ENCODE peak calls at places on chromosomes 4 and X, in seven cellular contexts. X is fibroblast of pulmonary artery, N is PC-3, U is lower lobe of right lung, Y is Peyer's patch, P is Calu3, G is H9. I is an unnamed sample.

GRCh38 chr4:95049838-95050237 is 292.1 kb downstream of the BMPR1B start:
- DNase-seq in N (no peak), G (no peak), P (no peak), Y (no peak), X (peak; percentile 35), U (no peak), I (no peak)

GRCh38 chr4:153205028-153205648 is 895 bp downstream of the TRIM2 start:
- DNase-seq in G (peak; percentile 45), P (peak; percentile 37), X (no peak), U (no peak), Y (no peak), N (peak; percentile 79), I (peak; percentile 35)

GRCh38 chr4:169275180-169275579 is 4.4 kb upstream of the SH3RF1 start:
- DNase-seq in P (no peak), G (no peak), Y (no peak), N (no peak), U (no peak), X (peak; percentile 31), I (no peak)

GRCh38 chr4:15042529-15043167 is 40.4 kb downstream of the CPEB2 start:
- DNase-seq in G (no peak), N (peak; percentile 66), X (peak; percentile 38), P (no peak), Y (no peak), U (no peak), I (no peak)

GRCh38 chr4:113586072-113586471 is 175.5 kb downstream of the CAMK2D start:
- DNase-seq in G (no peak), Y (no peak), P (no peak), N (no peak), U (no peak), X (peak; percentile 8), I (no peak)

GRCh38 chrX:43949669-43950068 is 23.5 kb downstream of the NDP start:
- DNase-seq in G (peak; percentile 78), X (no peak), Y (no peak), P (peak; percentile 40), U (peak; percentile 44), N (peak; percentile 46), I (no peak)

GRCh38 chr4:94849901-94850300 is 92.1 kb downstream of the BMPR1B start:
- DNase-seq in X (peak; percentile 11), U (no peak), G (no peak), P (no peak), N (no peak), Y (no peak), I (no peak)

GRCh38 chr4:1011022-1011694 is at the start of gene FGFRL1:
- DNase-seq in P (peak; percentile 90), U (peak; percentile 94), G (peak; percentile 90), Y (peak; percentile 91), N (peak; percentile 77), X (peak; percentile 87), I (no peak)

GRCh38 chr4:180563977-180564376 is 1679.2 kb upstream of the TENM3 start:
- DNase-seq in P (no peak), G (no peak), U (no peak), X (no peak), Y (no peak), N (no peak), I (no peak)

GRCh38 chr4:48722509-48723446 is 57.3 kb downstream of the FRYL start:
- DNase-seq in G (no peak), X (peak; percentile 87), U (no peak), N (no peak), P (no peak), Y (no peak), I (no peak)

GRCh38 chr4:106529348-106530033 is 160.9 kb upstream of the GIMD1 start:
- DNase-seq in Y (no peak), G (no peak), P (no peak), N (peak; percentile 52), U (no peak), X (peak; percentile 42), I (no peak)

GRCh38 chr4:2413821-2414610 is 4.4 kb downstream of the ZFYVE28 start:
- DNase-seq in Y (no peak), G (peak; percentile 72), X (peak; percentile 66), U (peak; percentile 43), P (no peak), N (peak; percentile 24), I (no peak)

GRCh38 chr4:142406051-142406549 is 440.0 kb downstream of the INPP4B start:
- DNase-seq in G (peak; percentile 32), U (no peak), X (peak; percentile 55), N (peak; percentile 78), P (peak; percentile 30), Y (no peak), I (no peak)

GRCh38 chrX:153688534-153688899 is 791 bp downstream of the SLC6A8 start:
- DNase-seq in G (no peak), X (no peak), N (no peak), Y (no peak), U (no peak), P (no peak), I (no peak)

DNA sequence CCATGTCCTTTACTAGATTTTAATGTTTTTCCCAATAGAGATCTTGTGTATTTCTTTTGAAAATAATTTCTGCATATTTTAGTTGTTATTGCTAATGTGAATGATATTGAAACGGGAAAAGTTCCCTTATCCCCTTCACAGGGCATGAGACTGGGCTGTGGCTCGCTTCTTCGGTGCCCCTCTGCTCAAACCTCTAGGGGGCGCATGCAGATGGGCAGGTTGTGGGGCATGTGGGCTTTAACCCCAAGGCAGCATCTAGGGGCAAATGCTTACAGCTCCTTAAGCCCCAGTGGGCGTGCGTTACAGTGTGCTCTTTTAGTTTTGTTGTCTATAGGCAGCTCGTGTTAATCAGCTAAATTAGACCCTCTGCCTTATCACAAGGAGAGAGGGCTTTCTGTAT is 194.7 kb downstream of the OPHN1 start:
- DNase-seq in N (peak; percentile 43), X (no peak), Y (no peak), U (no peak), P (peak; percentile 39), G (peak; percentile 48), I (no peak)
- TF ChIP-seq CTCF in N (peak; percentile 78), X (peak; percentile 39), Y (no peak), U (peak; percentile 30), P (peak; percentile 48), G (peak; percentile 69), I (peak; percentile 45)

GRCh38 chr4:139582044-139582443 is 26.0 kb upstream of the SETD7 start:
- DNase-seq in N (peak; percentile 36), U (no peak), Y (no peak), X (no peak), G (no peak), P (no peak), I (no peak)
- TF ChIP-seq CTCF in N (peak; percentile 28), U (no peak), Y (no peak), X (peak; percentile 7), G (no peak), P (no peak), I (no peak)

DNA sequence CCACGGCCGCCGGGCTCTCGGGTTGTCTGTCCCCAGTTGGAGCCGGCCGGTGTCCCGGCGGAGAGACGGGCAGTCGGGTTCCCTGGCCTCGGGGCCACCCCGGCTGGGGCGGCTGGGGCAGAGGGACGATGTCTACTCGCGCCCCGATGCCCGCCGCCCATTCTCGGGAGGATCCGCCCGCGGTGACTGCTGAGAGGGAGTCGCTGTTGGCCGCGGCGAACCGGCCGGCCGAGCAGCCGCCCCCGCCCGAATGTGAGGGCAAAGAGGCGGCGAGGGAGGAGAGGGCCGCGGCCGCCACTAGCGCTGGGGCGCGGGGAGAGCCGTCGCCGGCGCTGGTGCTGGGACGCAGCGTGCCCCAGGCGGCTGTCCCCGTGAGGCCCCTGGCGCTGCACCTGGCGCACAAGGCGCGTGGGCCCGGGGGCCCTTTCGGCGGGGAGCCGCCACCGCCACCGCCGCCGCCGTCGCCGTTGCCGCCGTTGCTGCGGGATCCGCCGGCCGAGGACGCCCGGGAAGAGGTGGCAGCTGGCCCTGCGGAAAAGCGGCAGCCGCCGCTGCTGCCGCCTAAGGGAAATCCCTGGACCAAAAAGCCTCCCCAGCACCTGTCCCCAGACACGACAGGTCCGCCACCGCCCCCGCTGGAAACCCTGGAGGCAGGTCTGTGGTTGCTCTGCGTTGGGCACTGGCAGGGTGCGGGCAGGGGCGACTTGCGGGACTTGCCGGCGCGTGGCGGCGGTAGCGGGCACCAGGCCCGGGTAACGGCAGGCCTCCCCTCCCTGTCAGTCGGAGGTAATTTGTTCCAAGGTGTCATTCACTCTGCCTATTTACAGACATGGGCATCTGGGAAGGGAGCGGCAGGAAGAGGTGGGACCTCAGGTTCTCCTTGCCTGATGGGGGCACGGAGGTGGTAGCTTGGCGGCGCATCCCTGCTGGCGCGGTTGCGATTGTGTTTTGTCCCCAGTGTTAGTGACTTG is 739 bp downstream of the LARP1B start:
- DNase-seq in G (peak; percentile 76), P (peak; percentile 69), Y (peak; percentile 55), N (peak; percentile 59), U (peak; percentile 72), X (peak; percentile 34), I (no peak)
- TF ChIP-seq CTCF in G (peak; percentile 26), P (no peak), Y (no peak), N (peak; percentile 13), U (no peak), X (peak; percentile 6), I (peak; percentile 24)

DNA sequence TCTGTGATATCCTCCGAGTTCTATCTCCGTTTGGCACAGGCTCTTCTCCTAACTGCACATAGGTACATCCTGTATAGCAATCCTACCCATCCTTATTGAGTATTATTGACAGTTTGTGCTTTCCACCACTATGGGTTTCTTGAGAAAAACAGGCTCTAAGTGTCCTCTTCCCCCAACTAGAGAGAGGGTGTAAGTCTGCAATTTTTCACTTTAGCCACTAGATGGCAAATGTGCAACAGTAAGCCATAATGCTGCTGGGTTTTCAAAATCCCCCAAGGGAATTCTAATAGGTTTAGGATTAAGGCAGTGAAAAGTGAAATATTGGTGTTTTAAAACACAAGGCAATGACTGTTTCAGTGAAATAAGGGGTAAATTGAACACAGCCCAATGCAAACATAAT is 239.1 kb upstream of the HTR2C start:
- DNase-seq in U (no peak), P (no peak), G (no peak), N (peak; percentile 49), X (peak; percentile 57), Y (no peak), I (no peak)
- TF ChIP-seq CTCF in U (peak; percentile 41), P (no peak), G (peak; percentile 88), N (peak; percentile 71), X (peak; percentile 64), Y (no peak), I (peak; percentile 54)

DNA sequence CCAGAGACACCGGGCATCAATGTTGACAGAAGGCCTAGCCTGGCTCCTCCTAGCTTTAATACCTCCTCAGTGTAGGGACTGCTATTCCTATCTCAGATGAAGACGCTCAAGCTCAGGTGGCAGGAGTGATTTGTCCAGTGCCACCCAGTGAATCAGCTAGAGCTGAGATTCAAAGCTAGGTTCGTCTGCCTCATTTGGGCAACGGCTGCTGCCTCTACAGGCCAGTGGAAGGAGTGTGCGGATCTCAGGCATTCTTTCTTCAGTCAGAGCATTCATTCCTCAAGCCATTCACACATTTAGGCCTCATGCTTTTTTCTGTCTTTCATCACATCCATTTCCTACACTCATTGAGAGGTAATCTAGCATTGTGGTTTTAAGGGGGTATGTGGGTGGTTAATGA is 7.3 kb downstream of the TSR2 start:
- DNase-seq in X (peak; percentile 13), N (peak; percentile 20), U (no peak), Y (no peak), G (peak; percentile 38), P (no peak), I (no peak)
- TF ChIP-seq CTCF in X (peak; percentile 12), N (peak; percentile 48), U (no peak), Y (no peak), G (peak; percentile 54), P (no peak), I (peak; percentile 17)